ENCODE peak calls at places on chromosomes 7 and 10, in seven cellular contexts. N is cardiac muscle cell, G is A549, D is T1000, T is cerebellum, C is activated gamma-delta T cell, J is MCF 10A. P is an unnamed sample.

GRCh38 chr10:12839349-12839927 is 162.1 kb downstream of the CCDC3 start:
- DNase-seq in N (no peak), G (no peak), D (no peak), T (no peak), C (no peak), J (no peak), P (no peak)

GRCh38 chr10:114613237-114613979 is 44.7 kb downstream of the ABLIM1 start:
- DNase-seq in N (no peak), G (no peak), D (no peak), T (no peak), C (no peak), J (no peak), P (no peak)

GRCh38 chr10:10526846-10527245 is 490.8 kb upstream of the CELF2 start:
- DNase-seq in N (no peak), G (no peak), D (no peak), T (no peak), C (no peak), J (no peak), P (no peak)

GRCh38 chr7:51229620-51230323 is 86.8 kb downstream of the COBL start:
- DNase-seq in N (no peak), G (no peak), D (no peak), T (peak; percentile 63), C (no peak), J (no peak), P (no peak)

GRCh38 chr7:39547336-39547735 is 18.9 kb upstream of the YAE1 start:
- DNase-seq in N (no peak), G (no peak), D (no peak), T (no peak), C (no peak), J (no peak), P (no peak)

GRCh38 chr7:70856889-70857511 is 274.9 kb upstream of the GALNT17 start:
- DNase-seq in N (peak; percentile 86), G (peak; percentile 40), D (peak; percentile 11), T (peak; percentile 68), C (no peak), J (peak; percentile 18), P (peak; percentile 58)

GRCh38 chr10:84076047-84076388 is 63.3 kb upstream of the GHITM start:
- DNase-seq in N (no peak), G (no peak), D (no peak), T (no peak), C (no peak), J (peak; percentile 54), P (no peak)

GRCh38 chr7:90817846-90818245 is 221.7 kb downstream of the CDK14 start:
- DNase-seq in N (no peak), G (no peak), D (no peak), T (no peak), C (no peak), J (no peak), P (no peak)

GRCh38 chr10:232878-233277 is 97.6 kb downstream of the ZMYND11 start:
- DNase-seq in N (no peak), G (no peak), D (no peak), T (no peak), C (no peak), J (no peak), P (no peak)

GRCh38 chr10:102701272-102701671 is 12.9 kb downstream of the ARL3 start:
- DNase-seq in N (no peak), G (no peak), D (no peak), T (no peak), C (no peak), J (no peak), P (no peak)

GRCh38 chr7:111290419-111290818 is 199.5 kb downstream of the LRRN3 start:
- DNase-seq in N (no peak), G (no peak), D (no peak), T (no peak), C (no peak), J (no peak), P (no peak)

GRCh38 chr10:53536322-53536721 is 763.7 kb upstream of the MBL2 start:
- DNase-seq in N (no peak), G (no peak), D (no peak), T (no peak), C (no peak), J (peak; percentile 38), P (no peak)

GRCh38 chr7:93941956-93942355 is 20.4 kb downstream of the GNG11 start:
- DNase-seq in N (no peak), G (no peak), D (no peak), T (no peak), C (no peak), J (no peak), P (no peak)

P was measured in NCI-H1092.